ENCODE peak calls at places on chromosomes 16 and 17, in eight cellular contexts. Y is astrocyte; V is stimulated activated CD8-positive, alpha-beta memory T cell treated with anti-CD3 and anti-CD28 coated beads, Interleukin-15, amount 100 ng/mL, for 24 hours; Q is LHCN-M2; D is iris pigment epithelial cell; L is WERI-Rb-1; C is thoracic aorta; T is CD8-positive, alpha-beta memory T cell. H is an unnamed sample.

GRCh38 chr17:5500804-5501391 is 14.5 kb downstream of the MIS12 start:
- DNase-seq in V (peak), D (peak), Y (peak), L (peak), T (peak), Q (peak), C (peak), H (peak)

GRCh38 chr16:52389045-52389444 is 157.9 kb downstream of the TOX3 start:
- DNase-seq in Y (no peak), T (no peak), D (no peak), V (no peak), L (no peak), Q (no peak), C (no peak), H (no peak)

GRCh38 chr16:73093146-73094144 is 45.5 kb upstream of the ZFHX3 start:
- DNase-seq in D (peak), Q (no peak), Y (peak), C (peak), T (no peak), L (no peak), V (no peak), H (no peak)

GRCh38 chr16:67200491-67200890 is 1.6 kb downstream of the ELMO3 start:
- DNase-seq in L (no peak), Y (no peak), Q (no peak), D (no peak), V (no peak), T (no peak), C (no peak), H (no peak)

GRCh38 chr17:17570798-17571716 is 20.5 kb downstream of the PEMT start:
- DNase-seq in C (no peak), Y (no peak), Q (no peak), L (no peak), T (no peak), D (no peak), V (no peak), H (no peak)

GRCh38 chr16:11377156-11377555 is 31.9 kb downstream of the RMI2 start:
- DNase-seq in Y (no peak), Q (no peak), D (no peak), T (no peak), L (no peak), C (no peak), V (no peak), H (no peak)

GRCh38 chr17:47733414-47734288 is 615 bp downstream of the TBX21 start:
- DNase-seq in T (no peak), Q (no peak), D (no peak), C (no peak), V (no peak), L (no peak), Y (no peak), H (no peak)

GRCh38 chr17:62950067-62950466 is 16.0 kb upstream of the TANC2 start:
- DNase-seq in T (no peak), Q (peak), L (no peak), C (peak), V (no peak), Y (peak), D (peak), H (peak)

GRCh38 chr16:81850197-81850944 is 71.3 kb downstream of the PLCG2 start:
- DNase-seq in L (no peak), D (no peak), C (no peak), T (no peak), Q (no peak), V (no peak), Y (no peak), H (no peak)

GRCh38 chr17:27533874-27534815 is 77.9 kb downstream of the KSR1 start:
- DNase-seq in C (no peak), T (no peak), Y (peak), V (no peak), L (peak), Q (peak), D (peak), H (peak)

GRCh38 chr16:75591001-75591852 is 25.0 kb downstream of the GABARAPL2 start:
- DNase-seq in T (no peak), C (peak), Q (no peak), L (no peak), Y (peak), V (no peak), D (peak), H (no peak)

GRCh38 chr17:51000835-51001638 is 119.6 kb downstream of the SPAG9 start:
- DNase-seq in Y (peak), T (no peak), V (no peak), Q (peak), D (peak), L (no peak), C (no peak), H (peak)

GRCh38 chr17:58323420-58324408 is 4.9 kb downstream of the TSPOAP1 start:
- DNase-seq in Y (no peak), T (no peak), Q (no peak), D (no peak), C (no peak), L (no peak), V (no peak), H (no peak)

GRCh38 chr16:82675300-82675699 is 48.5 kb downstream of the CDH13 start:
- DNase-seq in D (no peak), Q (no peak), V (no peak), Y (peak), C (no peak), T (no peak), L (no peak), H (no peak)

GRCh38 chr17:17921192-17922082 is 50.8 kb downstream of the TOM1L2 start:
- DNase-seq in Y (peak), T (no peak), D (peak), L (peak), Q (peak), V (no peak), C (no peak), H (peak)

GRCh38 chr17:64200080-64201042 is 62.7 kb downstream of the TEX2 start:
- DNase-seq in Y (peak), Q (peak), D (no peak), T (no peak), V (no peak), L (no peak), C (no peak), H (peak)

GRCh38 chr17:6507535-6507934 is 48.8 kb downstream of the PITPNM3 start:
- DNase-seq in Q (peak), D (peak), C (no peak), T (no peak), L (no peak), V (no peak), Y (peak), H (peak)

GRCh38 chr16:17223576-17223975 is 247.2 kb downstream of the XYLT1 start:
- DNase-seq in L (no peak), Q (no peak), T (no peak), C (no peak), Y (no peak), D (no peak), V (no peak), H (no peak)

GRCh38 chr17:49218941-49219913 is 8.7 kb downstream of the ABI3 start:
- DNase-seq in L (peak), T (peak), D (no peak), C (no peak), Q (no peak), Y (no peak), V (no peak), H (no peak)

GRCh38 chr16:13453938-13454553 is 465.9 kb upstream of the ERCC4 start:
- DNase-seq in D (peak), L (peak), C (no peak), Q (peak), T (no peak), Y (no peak), V (no peak), H (no peak)